ENCODE peak calls at places on chromosomes 3 and 15, in four cellular contexts. E, W, U and S are unnamed samples.

GRCh38 chr15:54373332-54373731 is 395.1 kb downstream of the UNC13C start:
- DNase-seq in W (no peak), U (no peak), E (no peak), S (no peak)

GRCh38 chr3:164365242-164365641 is 713.1 kb downstream of the SI start:
- DNase-seq in W (no peak), E (no peak), U (no peak), S (no peak)

GRCh38 chr3:15815696-15816095 is 17.9 kb upstream of the ANKRD28 start:
- DNase-seq in U (peak; percentile 26), E (no peak), W (peak; percentile 17), S (no peak)

GRCh38 chr15:60086676-60087446 is 82.8 kb downstream of the FOXB1 start:
- DNase-seq in W (no peak), U (no peak), E (no peak), S (no peak)

GRCh38 chr3:128975276-128975675 is 18.6 kb downstream of the CFAP92 start:
- DNase-seq in E (no peak), W (no peak), U (no peak), S (no peak)

GRCh38 chr3:194906229-194906629 is 220.5 kb downstream of the FAM43A start:
- DNase-seq in W (no peak), U (no peak), E (no peak), S (peak; percentile 60)

GRCh38 chr3:108159865-108160264 is 62.4 kb downstream of the IFT57 start:
- DNase-seq in W (no peak), E (no peak), U (no peak), S (no peak)

GRCh38 chr3:197337656-197338055 is 39.2 kb upstream of the DLG1 start:
- DNase-seq in E (no peak), U (no peak), W (no peak), S (no peak)

GRCh38 chr3:53938645-53939044 is 47.0 kb upstream of the SELENOK start:
- DNase-seq in W (peak; percentile 75), E (peak; percentile 41), U (no peak), S (no peak)

GRCh38 chr15:70358871-70359647 is 261.3 kb upstream of the TLE3 start:
- DNase-seq in U (no peak), E (no peak), W (peak; percentile 20), S (no peak)

GRCh38 chr3:49751501-49751900 is 27.8 kb upstream of the GMPPB start:
- DNase-seq in W (no peak), E (no peak), U (no peak), S (no peak)

GRCh38 chr15:94792166-94792565 is 560.8 kb downstream of the MCTP2 start:
- DNase-seq in W (no peak), U (peak; percentile 7), E (no peak), S (peak; percentile 74)

GRCh38 chr15:99239545-99240198 is 9.7 kb downstream of the TTC23 start:
- DNase-seq in U (no peak), W (no peak), E (no peak), S (no peak)

GRCh38 chr3:13548696-13549512 is at the start of gene FBLN2:
- DNase-seq in E (peak; percentile 47), W (peak; percentile 90), U (peak; percentile 78), S (peak; percentile 54)

GRCh38 chr3:13500133-13500885 is 20.2 kb downstream of the HDAC11 start:
- DNase-seq in W (peak; percentile 69), E (no peak), U (peak; percentile 48), S (no peak)

GRCh38 chr15:31337352-31338031 is 10.9 kb downstream of the KLF13 start:
- DNase-seq in U (no peak), W (no peak), E (no peak), S (no peak)

GRCh38 chr3:197522881-197523342 is 32.9 kb downstream of the BDH1 start:
- DNase-seq in W (no peak), U (no peak), E (no peak), S (peak; percentile 49)

GRCh38 chr3:169241928-169242751 is 421.4 kb downstream of the MECOM start:
- DNase-seq in U (peak; percentile 70), E (no peak), W (peak; percentile 67), S (peak; percentile 58)

GRCh38 chr3:34077796-34078195 is 279.4 kb downstream of the PDCD6IP start:
- DNase-seq in U (no peak), W (peak; percentile 29), E (no peak), S (no peak)

GRCh38 chr3:80051602-80051962 is 283.8 kb upstream of the ROBO1 start:
- DNase-seq in E (no peak), W (no peak), U (no peak), S (no peak)

GRCh38 chr15:48073881-48074280 is 46.9 kb upstream of the SLC24A5 start:
- DNase-seq in U (no peak), W (no peak), E (no peak), S (no peak)

GRCh38 chr3:182508896-182509295 is 284.4 kb upstream of the ATP11B start:
- DNase-seq in E (no peak), W (peak; percentile 42), U (no peak), S (no peak)

GRCh38 chr15:49406352-49407118 is 16.5 kb upstream of the FGF7 start:
- DNase-seq in U (no peak), E (no peak), W (no peak), S (no peak)
- H3K27me3 ChIP-seq in U (no peaks in the 10 kb centered on the region), E (no peaks in the 10 kb centered on the region), W (no peaks in the 10 kb centered on the region), S (no peaks in the 10 kb centered on the region)

DNA sequence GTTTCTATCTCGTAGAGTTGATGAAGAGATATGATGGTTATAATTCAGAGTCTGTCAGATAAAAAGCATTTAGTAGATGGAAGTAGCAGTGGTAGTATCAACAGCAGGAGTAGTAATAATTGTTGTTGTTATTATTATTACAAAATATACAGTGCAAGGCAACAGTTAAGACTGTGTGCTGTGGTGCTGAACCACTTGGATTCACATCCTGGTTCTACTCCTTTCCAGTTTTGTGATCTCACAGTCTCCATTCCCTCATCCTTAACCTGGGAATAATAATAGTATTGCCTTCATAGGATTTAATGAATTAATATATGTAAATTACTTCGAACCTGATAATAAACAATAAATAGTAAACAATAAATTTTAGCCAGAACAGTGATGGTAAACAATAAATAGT is 37.1 kb upstream of the TSC22D2 start:
- DNase-seq in U (no peak), E (no peak), W (no peak), S (no peak)
- H3K4me3 ChIP-seq in U (no peak overlapping the region), E (no peak overlapping the region), W (no peak overlapping the region), S (peak overlapping the region; percentile 32)

GRCh38 chr3:48564667-48565066 is 1.1 kb upstream of the UCN2 start:
- DNase-seq in U (no peak), W (no peak), E (no peak), S (no peak)
- H3K36me3 ChIP-seq in U (no peaks in the 10 kb centered on the region), W (no peaks in the 10 kb centered on the region), E (no peaks in the 10 kb centered on the region), S (no peaks in the 10 kb centered on the region)

DNA sequence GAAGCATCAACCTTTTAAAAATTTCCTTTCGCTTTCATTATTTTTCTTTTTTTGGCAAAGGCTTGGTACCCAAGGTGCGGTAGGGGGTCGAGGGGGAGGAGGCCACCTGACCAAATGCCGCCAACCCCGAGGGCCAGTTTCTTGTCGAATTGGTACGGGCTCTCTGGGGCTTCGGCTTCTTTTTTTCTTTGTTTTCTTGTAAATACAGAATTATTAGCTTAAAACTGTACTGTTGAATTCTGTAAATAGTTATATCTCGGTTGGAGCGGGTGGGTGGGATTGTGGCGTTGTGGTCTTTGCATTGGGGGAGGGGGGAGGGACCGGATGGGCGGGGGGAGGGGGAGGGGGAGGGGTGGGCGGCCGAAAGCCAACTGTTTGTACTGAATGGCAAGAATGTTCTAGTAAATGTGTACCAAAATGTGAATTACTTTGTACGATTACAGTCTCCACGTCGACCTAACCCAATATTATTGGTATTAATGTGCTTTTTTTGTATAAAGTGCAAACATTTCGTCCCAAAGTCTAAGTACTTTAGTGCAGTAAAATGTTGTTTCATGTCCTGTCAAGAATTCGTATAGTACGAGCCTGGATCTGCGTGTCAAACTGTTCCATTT is 4.7 kb downstream of the ZIC1 start:
- DNase-seq in U (peak; percentile 63), E (no peak), W (peak; percentile 58), S (no peak)
- H3K27me3 ChIP-seq in U (peaks cover 60% of the 10 kb centered on the region), E (peaks cover 70% of the 10 kb centered on the region), W (peaks cover 100% of the 10 kb centered on the region), S (no peaks in the 10 kb centered on the region)

DNA sequence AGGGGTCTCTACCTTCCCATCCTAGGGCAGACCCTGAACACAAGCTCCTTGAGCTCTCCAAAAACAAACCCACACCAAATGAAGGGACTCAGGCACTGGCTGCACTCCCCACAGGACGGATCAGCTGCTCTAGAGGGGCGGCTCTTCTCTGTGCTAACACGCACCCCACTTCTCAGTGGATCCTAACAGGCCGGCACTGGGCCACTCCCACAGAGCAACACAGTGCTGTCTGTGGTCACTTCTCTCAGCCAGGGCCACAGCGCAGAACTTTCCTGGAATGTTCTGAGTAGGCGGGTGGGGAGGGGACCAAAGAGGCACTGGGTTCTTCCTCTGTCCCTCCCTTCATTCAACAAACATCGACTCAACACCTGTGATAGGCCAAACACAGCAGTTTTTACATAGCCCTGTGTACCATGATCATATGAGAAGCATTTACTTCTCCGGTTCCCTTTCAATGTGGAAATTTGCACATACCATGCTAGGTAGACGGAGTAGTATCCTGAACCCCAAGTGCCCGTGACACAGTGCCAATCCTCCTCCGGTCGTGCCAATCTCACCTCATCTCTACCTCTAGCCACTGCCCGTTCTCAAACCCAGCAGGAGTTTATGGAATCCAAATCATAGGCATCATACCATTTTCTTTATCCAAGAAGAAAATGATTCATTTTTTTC is 98.1 kb downstream of the LRIG1 start:
- DNase-seq in E (no peak), U (no peak), W (no peak), S (no peak)
- H3K4me3 ChIP-seq in E (no peak overlapping the region), U (no peak overlapping the region), W (no peak overlapping the region), S (no peak overlapping the region)

GRCh38 chr3:150543128-150543527 is 3.2 kb downstream of the SERP1 start:
- DNase-seq in W (no peak), U (no peak), E (no peak), S (no peak)
- H3K36me3 ChIP-seq in W (peaks cover 8% of the 10 kb centered on the region), U (no peaks in the 10 kb centered on the region), E (no peaks in the 10 kb centered on the region), S (peaks cover 55% of the 10 kb centered on the region)

GRCh38 chr3:37534940-37535339 is 326.7 kb upstream of the CTDSPL start:
- DNase-seq in W (no peak), U (no peak), E (no peak), S (no peak)
- H3K27me3 ChIP-seq in W (peaks cover 22% of the 10 kb centered on the region), U (no peaks in the 10 kb centered on the region), E (no peaks in the 10 kb centered on the region), S (no peaks in the 10 kb centered on the region)